ENCODE peak calls at places on chromosomes 4 and X, in ten cellular contexts. T is stimulated activated effector memory CD8-positive, alpha-beta T cell treated with anti-CD3 and anti-CD28 coated beads, Interleukin-12 subunit alpha, Interleukin-12 subunit beta, amount 100 ng/mL, for 72 hours; A is germinal center; Q is fibroblast of lung; E is EH; N is esophagus muscularis mucosa; B is hepatocyte; S is amniotic stem cell; C is NCI-H526; D is activated CD4-positive, alpha-beta T cell treated with anti-CD3 and anti-CD28 coated beads, Interleukin-2, amount 50 U/mL, for 4 hours. X is an unnamed sample.

GRCh38 chrX:136747003-136747986 is 33.4 kb downstream of the ARHGEF6 start:
- DNase-seq in T (no peak), A (no peak), Q (no peak), E (no peak), N (no peak), B (no peak), S (no peak), C (no peak), D (peak; percentile 35), X (no peak)

GRCh38 chrX:33207056-33207455 is 4.3 kb downstream of the DMD start:
- DNase-seq in T (no peak), A (no peak), Q (peak; percentile 62), E (no peak), N (no peak), B (no peak), S (no peak), C (no peak), D (no peak), X (no peak)

GRCh38 chr4:123421942-123422781 is 25.6 kb downstream of the SPRY1 start:
- DNase-seq in T (no peak), A (no peak), Q (no peak), E (no peak), N (no peak), B (no peak), S (no peak), C (no peak), D (no peak), X (no peak)

GRCh38 chrX:116284383-116284782 is 113.8 kb downstream of the AGTR2 start:
- DNase-seq in T (no peak), A (no peak), Q (no peak), E (no peak), N (no peak), B (no peak), S (no peak), C (no peak), D (no peak), X (no peak)

GRCh38 chr4:81698536-81698935 is 226.8 kb upstream of the RASGEF1B start:
- DNase-seq in T (no peak), A (no peak), Q (no peak), E (no peak), N (no peak), B (no peak), S (no peak), C (no peak), D (no peak), X (no peak)

GRCh38 chr4:38131371-38132139 is 171.4 kb downstream of the PTTG2 start:
- DNase-seq in T (peak; percentile 63), A (no peak), Q (no peak), E (no peak), N (no peak), B (peak; percentile 57), S (no peak), C (no peak), D (peak; percentile 59), X (no peak)

GRCh38 chr4:38804654-38805295 is at the start of gene TLR1:
- DNase-seq in T (no peak), A (peak; percentile 38), Q (peak; percentile 69), E (peak; percentile 59), N (no peak), B (peak; percentile 46), S (peak; percentile 25), C (peak; percentile 5), D (no peak), X (no peak)

GRCh38 chr4:159021597-159022385 is 81.1 kb upstream of the RAPGEF2 start:
- DNase-seq in T (no peak), A (no peak), Q (no peak), E (no peak), N (no peak), B (no peak), S (no peak), C (no peak), D (no peak), X (no peak)

GRCh38 chrX:48697182-48697727 is 721 bp downstream of the SUV39H1 start:
- DNase-seq in T (no peak), A (no peak), Q (no peak), E (no peak), N (no peak), B (no peak), S (no peak), C (peak; percentile 14), D (no peak), X (no peak)

GRCh38 chrX:132086717-132087116 is 41.1 kb downstream of the FRMD7 start:
- DNase-seq in T (no peak), A (no peak), Q (no peak), E (no peak), N (no peak), B (no peak), S (peak; percentile 37), C (no peak), D (no peak), X (no peak)

GRCh38 chr4:3168029-3168428 is 80.9 kb upstream of the MSANTD1 start:
- DNase-seq in T (no peak), A (no peak), Q (peak; percentile 47), E (peak; percentile 29), N (no peak), B (no peak), S (no peak), C (no peak), D (no peak), X (no peak)

GRCh38 chr4:72670521-72670920 is 101.5 kb upstream of the ADAMTS3 start:
- DNase-seq in T (no peak), A (no peak), Q (no peak), E (no peak), N (no peak), B (no peak), S (no peak), C (no peak), D (no peak), X (no peak)

GRCh38 chrX:2908125-2908685 is 20.9 kb downstream of the ARSD start:
- DNase-seq in T (no peak), A (no peak), Q (no peak), E (no peak), N (no peak), B (no peak), S (no peak), C (no peak), D (no peak), X (no peak)

GRCh38 chrX:83186632-83187031 is 321.5 kb upstream of the POU3F4 start:
- DNase-seq in T (no peak), A (no peak), Q (no peak), E (no peak), N (no peak), B (no peak), S (no peak), C (no peak), D (no peak), X (no peak)

GRCh38 chrX:16566571-16566970 is 83.4 kb upstream of the S100G start:
- DNase-seq in T (no peak), A (no peak), Q (no peak), E (no peak), N (no peak), B (no peak), S (no peak), C (no peak), D (no peak), X (no peak)

GRCh38 chr4:44771789-44772188 is 45.4 kb upstream of the GNPDA2 start:
- DNase-seq in T (no peak), A (no peak), Q (no peak), E (no peak), N (no peak), B (no peak), S (no peak), C (no peak), D (no peak), X (no peak)

GRCh38 chrX:15340867-15341266 is 5.5 kb upstream of the PIGA start:
- DNase-seq in T (no peak), A (no peak), Q (no peak), E (no peak), N (no peak), B (no peak), S (no peak), C (no peak), D (no peak), X (no peak)

GRCh38 chr4:6753891-6754290 is 28.6 kb upstream of the KIAA0232 start:
- DNase-seq in T (no peak), A (no peak), Q (no peak), E (no peak), N (no peak), B (no peak), S (no peak), C (no peak), D (no peak), X (no peak)

GRCh38 chrX:103918050-103918449 is 44.4 kb upstream of the TMSB15B start:
- DNase-seq in T (peak; percentile 30), A (peak; percentile 58), Q (peak; percentile 59), E (peak; percentile 73), N (peak; percentile 91), B (peak; percentile 71), S (peak; percentile 60), C (peak; percentile 79), D (peak; percentile 17), X (peak; percentile 2)

GRCh38 chrX:18877472-18877871 is 106.4 kb downstream of the PHKA2 start:
- DNase-seq in T (no peak), A (no peak), Q (no peak), E (no peak), N (no peak), B (peak; percentile 54), S (no peak), C (peak; percentile 86), D (no peak), X (no peak)

GRCh38 chrX:51894697-51895336 is 1.4 kb downstream of the MAGED1 start:
- DNase-seq in T (no peak), A (no peak), Q (peak; percentile 36), E (peak; percentile 56), N (no peak), B (peak; percentile 18), S (no peak), C (peak; percentile 32), D (no peak), X (no peak)

GRCh38 chr4:114015444-114015899 is 36.0 kb upstream of the ARSJ start:
- DNase-seq in T (no peak), A (no peak), Q (peak; percentile 99), E (peak; percentile 100), N (no peak), B (no peak), S (peak; percentile 71), C (no peak), D (no peak), X (no peak)

GRCh38 chr4:98641393-98641792 is 17.0 kb downstream of the TSPAN5 start:
- DNase-seq in T (no peak), A (no peak), Q (no peak), E (no peak), N (peak; percentile 57), B (no peak), S (no peak), C (no peak), D (no peak), X (no peak)

X was measured in cerebellar nuclear complex.